ENCODE peak calls at places on chromosomes 6 and 20, in six cellular contexts. One of them, this sample, is unnamed.
A peak's percentile ranks its signal among the peaks of the same experiment; 100 is the strongest.

GRCh38 chr20:33532753-33533459 is 43.0 kb downstream of the CBFA2T2 start:
- DNase-seq in colonic mucosa: no peak
- DNase-seq in cardiac muscle cell: no peak
- DNase-seq in foreskin keratinocyte: no peak
- DNase-seq in HCT116: no peak
- DNase-seq in gastrocnemius medialis: no peak
- DNase-seq in this sample: no peak

GRCh38 chr20:33790571-33790970 is 20.6 kb upstream of the CHMP4B start:
- DNase-seq in cardiac muscle cell: no peak
- DNase-seq in foreskin keratinocyte: no peak
- DNase-seq in colonic mucosa: peak; percentile 87
- DNase-seq in HCT116: no peak
- DNase-seq in gastrocnemius medialis: peak; percentile 52
- DNase-seq in this sample: peak; percentile 50

GRCh38 chr6:112207131-112207530 is 47.2 kb downstream of the LAMA4 start:
- DNase-seq in HCT116: no peak
- DNase-seq in foreskin keratinocyte: no peak
- DNase-seq in gastrocnemius medialis: no peak
- DNase-seq in colonic mucosa: no peak
- DNase-seq in cardiac muscle cell: no peak
- DNase-seq in this sample: no peak

GRCh38 chr6:15296735-15297134 is 50.9 kb downstream of the JARID2 start:
- DNase-seq in gastrocnemius medialis: no peak
- DNase-seq in HCT116: no peak
- DNase-seq in colonic mucosa: no peak
- DNase-seq in foreskin keratinocyte: no peak
- DNase-seq in cardiac muscle cell: no peak
- DNase-seq in this sample: no peak

GRCh38 chr6:170113141-170113540 is 177.7 kb downstream of the DLL1 start:
- DNase-seq in colonic mucosa: no peak
- DNase-seq in foreskin keratinocyte: no peak
- DNase-seq in HCT116: no peak
- DNase-seq in cardiac muscle cell: no peak
- DNase-seq in gastrocnemius medialis: no peak
- DNase-seq in this sample: no peak

GRCh38 chr6:35177139-35177538 is 36.0 kb upstream of the TCP11 start:
- DNase-seq in foreskin keratinocyte: no peak
- DNase-seq in cardiac muscle cell: no peak
- DNase-seq in colonic mucosa: no peak
- DNase-seq in gastrocnemius medialis: no peak
- DNase-seq in HCT116: no peak
- DNase-seq in this sample: no peak

GRCh38 chr20:63246490-63247284 is 7.6 kb downstream of the NKAIN4 start:
- DNase-seq in colonic mucosa: no peak
- DNase-seq in foreskin keratinocyte: no peak
- DNase-seq in cardiac muscle cell: peak; percentile 25
- DNase-seq in gastrocnemius medialis: no peak
- DNase-seq in HCT116: no peak
- DNase-seq in this sample: no peak

GRCh38 chr6:3748208-3748701 is 3.3 kb downstream of the PXDC1 start:
- DNase-seq in colonic mucosa: peak; percentile 76
- DNase-seq in HCT116: peak; percentile 53
- DNase-seq in cardiac muscle cell: peak; percentile 75
- DNase-seq in foreskin keratinocyte: peak; percentile 33
- DNase-seq in gastrocnemius medialis: peak; percentile 55
- DNase-seq in this sample: no peak

GRCh38 chr6:92820531-92820930 is 598.8 kb downstream of the EPHA7 start:
- DNase-seq in HCT116: no peak
- DNase-seq in foreskin keratinocyte: no peak
- DNase-seq in cardiac muscle cell: no peak
- DNase-seq in colonic mucosa: no peak
- DNase-seq in gastrocnemius medialis: no peak
- DNase-seq in this sample: no peak

GRCh38 chr6:116060572-116061283 is at the start of gene FRK:
- DNase-seq in colonic mucosa: peak; percentile 86
- DNase-seq in HCT116: peak; percentile 62
- DNase-seq in foreskin keratinocyte: peak; percentile 75
- DNase-seq in cardiac muscle cell: no peak
- DNase-seq in gastrocnemius medialis: peak; percentile 16
- DNase-seq in this sample: no peak

GRCh38 chr20:50312682-50313187 is 122.1 kb downstream of the CEBPB start:
- DNase-seq in colonic mucosa: no peak
- DNase-seq in foreskin keratinocyte: no peak
- DNase-seq in HCT116: no peak
- DNase-seq in gastrocnemius medialis: peak; percentile 38
- DNase-seq in cardiac muscle cell: no peak
- DNase-seq in this sample: no peak

GRCh38 chr20:19074828-19075516 is 137.5 kb upstream of the SLC24A3 start:
- DNase-seq in gastrocnemius medialis: no peak
- DNase-seq in foreskin keratinocyte: no peak
- DNase-seq in cardiac muscle cell: no peak
- DNase-seq in HCT116: no peak
- DNase-seq in colonic mucosa: no peak
- DNase-seq in this sample: no peak

GRCh38 chr20:7146552-7147219 is 379.2 kb downstream of the BMP2 start:
- DNase-seq in cardiac muscle cell: no peak
- DNase-seq in colonic mucosa: no peak
- DNase-seq in gastrocnemius medialis: no peak
- DNase-seq in foreskin keratinocyte: no peak
- DNase-seq in HCT116: no peak
- DNase-seq in this sample: no peak

GRCh38 chr6:86856937-86857563 is 80.3 kb upstream of the HTR1E start:
- DNase-seq in gastrocnemius medialis: no peak
- DNase-seq in foreskin keratinocyte: peak; percentile 6
- DNase-seq in colonic mucosa: peak; percentile 30
- DNase-seq in cardiac muscle cell: peak; percentile 53
- DNase-seq in HCT116: peak; percentile 31
- DNase-seq in this sample: no peak

GRCh38 chr6:72132425-72132824 is 246.1 kb downstream of the RIMS1 start:
- DNase-seq in HCT116: no peak
- DNase-seq in cardiac muscle cell: no peak
- DNase-seq in colonic mucosa: no peak
- DNase-seq in gastrocnemius medialis: no peak
- DNase-seq in foreskin keratinocyte: peak; percentile 45
- DNase-seq in this sample: no peak

GRCh38 chr6:93352604-93353003 is 66.8 kb downstream of the EPHA7 start:
- DNase-seq in colonic mucosa: no peak
- DNase-seq in cardiac muscle cell: no peak
- DNase-seq in gastrocnemius medialis: no peak
- DNase-seq in foreskin keratinocyte: no peak
- DNase-seq in HCT116: no peak
- DNase-seq in this sample: no peak

GRCh38 chr20:35120012-35120701 is 27.0 kb downstream of the EDEM2 start:
- DNase-seq in HCT116: no peak
- DNase-seq in cardiac muscle cell: no peak
- DNase-seq in colonic mucosa: no peak
- DNase-seq in gastrocnemius medialis: no peak
- DNase-seq in foreskin keratinocyte: no peak
- DNase-seq in this sample: no peak

GRCh38 chr6:31246051-31246495 is 25.8 kb downstream of the HLA-C start:
- DNase-seq in foreskin keratinocyte: peak; percentile 89
- DNase-seq in cardiac muscle cell: no peak
- DNase-seq in colonic mucosa: no peak
- DNase-seq in gastrocnemius medialis: no peak
- DNase-seq in HCT116: peak; percentile 59
- DNase-seq in this sample: no peak

GRCh38 chr20:53828673-53829085 is 235.0 kb upstream of the ZNF217 start:
- DNase-seq in colonic mucosa: peak; percentile 49
- DNase-seq in cardiac muscle cell: peak; percentile 21
- DNase-seq in foreskin keratinocyte: peak; percentile 84
- DNase-seq in gastrocnemius medialis: no peak
- DNase-seq in HCT116: peak; percentile 29
- DNase-seq in this sample: no peak

GRCh38 chr20:47343007-47343472 is 13.5 kb downstream of the ZMYND8 start:
- DNase-seq in colonic mucosa: no peak
- DNase-seq in gastrocnemius medialis: no peak
- DNase-seq in cardiac muscle cell: no peak
- DNase-seq in HCT116: no peak
- DNase-seq in foreskin keratinocyte: no peak
- DNase-seq in this sample: no peak

GRCh38 chr20:3658708-3659491 is 4.3 kb downstream of the GFRA4 start:
- DNase-seq in colonic mucosa: no peak
- DNase-seq in HCT116: no peak
- DNase-seq in cardiac muscle cell: no peak
- DNase-seq in gastrocnemius medialis: no peak
- DNase-seq in foreskin keratinocyte: no peak
- DNase-seq in this sample: peak; percentile 34

GRCh38 chr20:10357974-10358373 is 76.0 kb downstream of the MKKS start:
- DNase-seq in foreskin keratinocyte: no peak
- DNase-seq in colonic mucosa: no peak
- DNase-seq in HCT116: no peak
- DNase-seq in cardiac muscle cell: no peak
- DNase-seq in gastrocnemius medialis: no peak
- DNase-seq in this sample: no peak

GRCh38 chr6:46323312-46323965 is 152.7 kb upstream of the ENPP5 start:
- DNase-seq in colonic mucosa: no peak
- DNase-seq in gastrocnemius medialis: no peak
- DNase-seq in cardiac muscle cell: no peak
- DNase-seq in foreskin keratinocyte: peak; percentile 49
- DNase-seq in HCT116: no peak
- DNase-seq in this sample: no peak

GRCh38 chr6:125432968-125433367 is 131.2 kb upstream of the HDDC2 start:
- DNase-seq in cardiac muscle cell: no peak
- DNase-seq in HCT116: no peak
- DNase-seq in gastrocnemius medialis: no peak
- DNase-seq in colonic mucosa: no peak
- DNase-seq in foreskin keratinocyte: no peak
- DNase-seq in this sample: no peak

GRCh38 chr6:43308101-43308989 is at the start of gene CRIP3:
- DNase-seq in colonic mucosa: peak; percentile 41
- DNase-seq in cardiac muscle cell: peak; percentile 36
- DNase-seq in foreskin keratinocyte: no peak
- DNase-seq in gastrocnemius medialis: no peak
- DNase-seq in HCT116: no peak
- DNase-seq in this sample: no peak

GRCh38 chr6:148263010-148263409 is 79.6 kb upstream of the SASH1 start:
- DNase-seq in gastrocnemius medialis: no peak
- DNase-seq in foreskin keratinocyte: peak; percentile 73
- DNase-seq in cardiac muscle cell: no peak
- DNase-seq in HCT116: no peak
- DNase-seq in colonic mucosa: no peak
- DNase-seq in this sample: no peak

GRCh38 chr6:31352497-31353368 is 4.2 kb downstream of the HLA-B start:
- DNase-seq in gastrocnemius medialis: no peak
- DNase-seq in colonic mucosa: no peak
- DNase-seq in cardiac muscle cell: no peak
- DNase-seq in HCT116: no peak
- DNase-seq in foreskin keratinocyte: no peak
- DNase-seq in this sample: no peak

GRCh38 chr6:36493859-36494258 is 51.1 kb downstream of the KCTD20 start:
- DNase-seq in HCT116: no peak
- DNase-seq in cardiac muscle cell: no peak
- DNase-seq in gastrocnemius medialis: no peak
- DNase-seq in foreskin keratinocyte: no peak
- DNase-seq in colonic mucosa: no peak
- DNase-seq in this sample: no peak

GRCh38 chr6:6909111-6909510 is 198.7 kb upstream of the RREB1 start:
- DNase-seq in HCT116: no peak
- DNase-seq in foreskin keratinocyte: no peak
- DNase-seq in gastrocnemius medialis: no peak
- DNase-seq in cardiac muscle cell: no peak
- DNase-seq in colonic mucosa: no peak
- DNase-seq in this sample: no peak
- TF ChIP-seq CTCF in HCT116: no peak
- TF ChIP-seq CTCF in foreskin keratinocyte: no peak
- TF ChIP-seq CTCF in gastrocnemius medialis: no peak
- TF ChIP-seq CTCF in cardiac muscle cell: no peak
- TF ChIP-seq CTCF in colonic mucosa: no peak
- TF ChIP-seq CTCF in this sample: no peak

DNA sequence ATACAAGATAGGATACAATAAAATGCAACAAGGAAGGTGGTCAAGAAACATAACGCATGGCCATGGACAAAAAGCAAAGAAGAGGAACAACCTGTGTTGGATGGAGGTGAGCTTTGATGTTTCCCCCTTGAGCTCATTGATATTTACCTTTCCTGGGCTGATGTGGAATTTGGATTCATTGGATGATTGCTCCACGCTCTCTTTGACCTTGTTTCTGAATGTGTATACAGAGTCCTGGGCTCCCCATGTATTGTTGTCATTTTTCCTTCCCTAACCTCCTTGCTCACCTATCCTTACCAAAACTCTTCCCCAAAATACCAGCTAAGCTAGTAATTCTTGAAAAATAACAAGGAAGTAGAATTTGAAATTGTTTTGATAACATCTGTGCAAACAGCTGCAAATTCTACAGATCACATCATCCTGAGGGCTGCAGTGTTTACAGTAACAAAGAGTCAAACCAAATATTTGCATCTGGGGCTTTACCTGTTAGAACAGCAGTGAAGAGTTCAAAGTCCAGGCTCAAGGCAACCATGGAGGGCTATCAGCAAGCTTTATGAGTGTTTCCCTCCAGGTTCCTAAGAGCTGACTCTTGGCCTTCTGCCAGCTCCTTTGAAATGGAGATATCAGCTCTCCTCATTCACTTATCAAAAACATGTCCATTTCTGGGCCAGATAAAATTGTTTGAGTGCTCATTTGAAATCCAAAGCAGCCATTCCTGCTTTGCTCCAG is 214.3 kb upstream of the MARCKS start:
- DNase-seq in foreskin keratinocyte: no peak
- DNase-seq in colonic mucosa: peak; percentile 95
- DNase-seq in gastrocnemius medialis: no peak
- DNase-seq in HCT116: no peak
- DNase-seq in cardiac muscle cell: peak; percentile 96
- DNase-seq in this sample: no peak
- TF ChIP-seq CTCF in foreskin keratinocyte: no peak
- TF ChIP-seq CTCF in colonic mucosa: no peak
- TF ChIP-seq CTCF in gastrocnemius medialis: no peak
- TF ChIP-seq CTCF in HCT116: no peak
- TF ChIP-seq CTCF in cardiac muscle cell: no peak
- TF ChIP-seq CTCF in this sample: no peak

DNA sequence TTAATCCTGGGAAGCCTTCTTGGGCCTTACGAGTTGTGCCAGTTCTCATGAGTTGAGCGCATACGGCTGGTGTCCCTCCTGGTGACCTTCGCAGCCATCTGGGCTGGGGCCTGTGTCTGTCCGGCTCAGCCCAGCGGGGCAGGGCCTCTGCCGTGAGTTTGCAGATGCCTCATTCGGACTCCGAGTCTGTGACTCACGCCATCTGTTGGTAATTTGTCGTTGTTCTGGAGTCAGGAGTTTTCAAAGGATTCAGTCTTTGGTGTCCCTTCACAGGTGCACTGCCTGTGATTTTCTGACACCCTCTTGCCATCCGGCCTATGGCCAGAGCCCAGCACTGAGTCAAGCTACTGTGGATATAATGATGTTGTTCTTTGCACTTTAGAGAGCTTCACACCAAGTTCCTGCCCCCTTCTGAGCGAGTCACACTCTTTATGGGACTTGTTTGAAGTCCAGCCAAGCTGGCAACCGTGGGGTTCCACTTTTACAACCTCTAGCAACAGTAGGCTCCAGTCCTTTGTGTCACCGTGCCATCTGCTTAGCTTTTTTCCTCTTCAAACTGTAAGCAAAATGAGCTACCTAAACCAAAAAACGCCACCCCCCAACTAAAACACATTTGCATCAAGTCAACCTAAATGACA is 175.6 kb downstream of the AIG1 start:
- DNase-seq in colonic mucosa: no peak
- DNase-seq in cardiac muscle cell: no peak
- DNase-seq in HCT116: peak; percentile 16
- DNase-seq in gastrocnemius medialis: peak; percentile 52
- DNase-seq in foreskin keratinocyte: no peak
- DNase-seq in this sample: no peak
- TF ChIP-seq CTCF in colonic mucosa: no peak
- TF ChIP-seq CTCF in cardiac muscle cell: no peak
- TF ChIP-seq CTCF in HCT116: no peak
- TF ChIP-seq CTCF in gastrocnemius medialis: no peak
- TF ChIP-seq CTCF in foreskin keratinocyte: no peak
- TF ChIP-seq CTCF in this sample: peak; percentile 22

GRCh38 chr6:5950448-5950847 is 56.3 kb downstream of the NRN1 start:
- DNase-seq in colonic mucosa: no peak
- DNase-seq in gastrocnemius medialis: no peak
- DNase-seq in foreskin keratinocyte: no peak
- DNase-seq in cardiac muscle cell: peak; percentile 10
- DNase-seq in HCT116: no peak
- DNase-seq in this sample: no peak
- TF ChIP-seq CTCF in colonic mucosa: no peak
- TF ChIP-seq CTCF in gastrocnemius medialis: peak; percentile 42
- TF ChIP-seq CTCF in foreskin keratinocyte: peak; percentile 34
- TF ChIP-seq CTCF in cardiac muscle cell: peak; percentile 27
- TF ChIP-seq CTCF in HCT116: peak; percentile 30
- TF ChIP-seq CTCF in this sample: peak; percentile 73